ENCODE peak calls at places on chromosomes 4 and X, in five cellular contexts. I is NCI-H1092; A is Right ventricle myocardium superior; L is T-cell; U is stimulated activated CD4-positive, alpha-beta T cell treated with anti-CD3 and anti-CD28 coated beads, TNF-alpha, amount 100 ng/mL, for 48 hours. T is an unnamed sample.

GRCh38 chrX:135520022-135520552 is 373 bp upstream of the INTS6L start:
- DNase-seq in I (no peak), A (no peak), L (no peak), U (no peak), T (no peak)

GRCh38 chr4:37717575-37717974 is 31.4 kb upstream of the RELL1 start:
- DNase-seq in I (no peak), A (no peak), L (no peak), U (no peak), T (no peak)

GRCh38 chr4:8656711-8657380 is 64.3 kb downstream of the CPZ start:
- DNase-seq in I (no peak), A (no peak), L (no peak), U (no peak), T (no peak)

GRCh38 chrX:13533726-13534125 is 35.7 kb upstream of the EGFL6 start:
- DNase-seq in I (no peak), A (no peak), L (no peak), U (no peak), T (no peak)

GRCh38 chr4:90995996-90996395 is 868.8 kb downstream of the CCSER1 start:
- DNase-seq in I (no peak), A (no peak), L (no peak), U (no peak), T (no peak)

GRCh38 chr4:109998867-109999303 is 86.2 kb downstream of the EGF start:
- DNase-seq in I (peak; percentile 22), A (no peak), L (no peak), U (no peak), T (peak; percentile 23)

GRCh38 chr4:1369091-1369450 is 22.1 kb downstream of the UVSSA start:
- DNase-seq in I (no peak), A (peak; percentile 36), L (no peak), U (no peak), T (no peak)

GRCh38 chrX:42746606-42747005 is 31.4 kb downstream of the PPP1R2C start:
- DNase-seq in I (no peak), A (no peak), L (no peak), U (no peak), T (no peak)

GRCh38 chr4:112908511-112908910 is 140.9 kb upstream of the ANK2 start:
- DNase-seq in I (no peak), A (no peak), L (no peak), U (no peak), T (no peak)

GRCh38 chr4:39933689-39934590 is 43.8 kb downstream of the PDS5A start:
- DNase-seq in I (no peak), A (no peak), L (no peak), U (no peak), T (no peak)

GRCh38 chrX:153854702-153855101 is 24.4 kb upstream of the PDZD4 start:
- DNase-seq in I (no peak), A (no peak), L (no peak), U (no peak), T (no peak)